ENCODE peak calls at places on chromosome 20, in ten cellular contexts. One of them, this sample, is unnamed.

GRCh38 chr20:17835941-17836861 is 132.4 kb downstream of the SNX5 start:
- DNase-seq in tibial artery: peak
- DNase-seq in heart left ventricle: peak
- DNase-seq in breast epithelium: no peak
- DNase-seq in heart right ventricle: peak
- DNase-seq in GM23338: no peak
- DNase-seq in left lung: no peak
- DNase-seq in ovary: peak
- DNase-seq in left ventricle myocardium inferior: peak
- DNase-seq in fibroblast of lung: peak
- DNase-seq in this sample: peak

GRCh38 chr20:61842011-61842410 is 223.7 kb downstream of the TAF4 start:
- DNase-seq in heart right ventricle: no peak
- DNase-seq in GM23338: no peak
- DNase-seq in tibial artery: no peak
- DNase-seq in heart left ventricle: no peak
- DNase-seq in left ventricle myocardium inferior: no peak
- DNase-seq in ovary: no peak
- DNase-seq in breast epithelium: no peak
- DNase-seq in fibroblast of lung: no peak
- DNase-seq in left lung: peak
- DNase-seq in this sample: no peak

GRCh38 chr20:2768632-2769015 is 31.8 kb downstream of the CPXM1 start:
- DNase-seq in left lung: no peak
- DNase-seq in heart left ventricle: no peak
- DNase-seq in tibial artery: no peak
- DNase-seq in GM23338: no peak
- DNase-seq in ovary: no peak
- DNase-seq in fibroblast of lung: no peak
- DNase-seq in breast epithelium: no peak
- DNase-seq in heart right ventricle: no peak
- DNase-seq in left ventricle myocardium inferior: no peak
- DNase-seq in this sample: no peak

GRCh38 chr20:13613917-13614316 is 24.8 kb downstream of the TASP1 start:
- DNase-seq in GM23338: no peak
- DNase-seq in tibial artery: no peak
- DNase-seq in left lung: no peak
- DNase-seq in heart right ventricle: no peak
- DNase-seq in breast epithelium: no peak
- DNase-seq in heart left ventricle: no peak
- DNase-seq in left ventricle myocardium inferior: no peak
- DNase-seq in fibroblast of lung: peak
- DNase-seq in ovary: no peak
- DNase-seq in this sample: no peak

GRCh38 chr20:22680031-22680740 is 95.8 kb upstream of the FOXA2 start:
- DNase-seq in left ventricle myocardium inferior: no peak
- DNase-seq in breast epithelium: no peak
- DNase-seq in fibroblast of lung: no peak
- DNase-seq in heart left ventricle: no peak
- DNase-seq in GM23338: no peak
- DNase-seq in tibial artery: no peak
- DNase-seq in left lung: no peak
- DNase-seq in ovary: no peak
- DNase-seq in heart right ventricle: no peak
- DNase-seq in this sample: no peak

GRCh38 chr20:20812141-20812540 is 99.7 kb upstream of the RALGAPA2 start:
- DNase-seq in ovary: peak
- DNase-seq in breast epithelium: no peak
- DNase-seq in tibial artery: no peak
- DNase-seq in heart right ventricle: no peak
- DNase-seq in left ventricle myocardium inferior: no peak
- DNase-seq in fibroblast of lung: no peak
- DNase-seq in heart left ventricle: no peak
- DNase-seq in left lung: no peak
- DNase-seq in GM23338: no peak
- DNase-seq in this sample: no peak

GRCh38 chr20:63106108-63106764 is 99.5 kb upstream of the BHLHE23 start:
- DNase-seq in GM23338: no peak
- DNase-seq in left lung: peak
- DNase-seq in tibial artery: peak
- DNase-seq in fibroblast of lung: peak
- DNase-seq in heart left ventricle: peak
- DNase-seq in left ventricle myocardium inferior: peak
- DNase-seq in heart right ventricle: peak
- DNase-seq in breast epithelium: no peak
- DNase-seq in ovary: no peak
- DNase-seq in this sample: no peak

GRCh38 chr20:47392015-47392720 is 35.7 kb upstream of the ZMYND8 start:
- DNase-seq in heart right ventricle: no peak
- DNase-seq in GM23338: peak
- DNase-seq in left ventricle myocardium inferior: peak
- DNase-seq in ovary: no peak
- DNase-seq in tibial artery: no peak
- DNase-seq in breast epithelium: no peak
- DNase-seq in fibroblast of lung: peak
- DNase-seq in left lung: no peak
- DNase-seq in heart left ventricle: no peak
- DNase-seq in this sample: peak

GRCh38 chr20:48919882-48920526 is 1.5 kb upstream of the ARFGEF2 start:
- DNase-seq in fibroblast of lung: no peak
- DNase-seq in left ventricle myocardium inferior: no peak
- DNase-seq in heart left ventricle: no peak
- DNase-seq in tibial artery: no peak
- DNase-seq in GM23338: no peak
- DNase-seq in breast epithelium: no peak
- DNase-seq in ovary: no peak
- DNase-seq in heart right ventricle: no peak
- DNase-seq in left lung: no peak
- DNase-seq in this sample: no peak

GRCh38 chr20:48923149-48923718 is 1.7 kb downstream of the ARFGEF2 start:
- DNase-seq in ovary: no peak
- DNase-seq in fibroblast of lung: no peak
- DNase-seq in GM23338: no peak
- DNase-seq in left lung: no peak
- DNase-seq in tibial artery: no peak
- DNase-seq in left ventricle myocardium inferior: no peak
- DNase-seq in breast epithelium: no peak
- DNase-seq in heart right ventricle: no peak
- DNase-seq in heart left ventricle: no peak
- DNase-seq in this sample: no peak

GRCh38 chr20:48921883-48922867 is 664 bp downstream of the ARFGEF2 start:
- DNase-seq in ovary: no peak
- DNase-seq in left ventricle myocardium inferior: peak
- DNase-seq in breast epithelium: peak
- DNase-seq in heart left ventricle: peak
- DNase-seq in left lung: peak
- DNase-seq in fibroblast of lung: peak
- DNase-seq in GM23338: peak
- DNase-seq in heart right ventricle: peak
- DNase-seq in tibial artery: no peak
- DNase-seq in this sample: no peak

GRCh38 chr20:48920527-48921167 is 864 bp upstream of the ARFGEF2 start:
- DNase-seq in tibial artery: no peak
- DNase-seq in fibroblast of lung: no peak
- DNase-seq in heart left ventricle: no peak
- DNase-seq in breast epithelium: no peak
- DNase-seq in left ventricle myocardium inferior: no peak
- DNase-seq in left lung: no peak
- DNase-seq in GM23338: no peak
- DNase-seq in ovary: no peak
- DNase-seq in heart right ventricle: peak
- DNase-seq in this sample: no peak

GRCh38 chr20:48921168-48921882 is at the start of gene ARFGEF2:
- DNase-seq in GM23338: peak
- DNase-seq in ovary: peak
- DNase-seq in left ventricle myocardium inferior: peak
- DNase-seq in heart left ventricle: peak
- DNase-seq in breast epithelium: peak
- DNase-seq in left lung: peak
- DNase-seq in fibroblast of lung: peak
- DNase-seq in tibial artery: peak
- DNase-seq in heart right ventricle: peak
- DNase-seq in this sample: peak
- TF ChIP-seq CTCF in GM23338: no peak
- TF ChIP-seq CTCF in ovary: no peak
- TF ChIP-seq CTCF in left ventricle myocardium inferior: peak
- TF ChIP-seq CTCF in heart left ventricle: no peak
- TF ChIP-seq CTCF in breast epithelium: peak
- TF ChIP-seq CTCF in left lung: no peak
- TF ChIP-seq CTCF in fibroblast of lung: no peak
- TF ChIP-seq CTCF in tibial artery: no peak
- TF ChIP-seq CTCF in heart right ventricle: no peak
- TF ChIP-seq CTCF in this sample: no peak

DNA sequence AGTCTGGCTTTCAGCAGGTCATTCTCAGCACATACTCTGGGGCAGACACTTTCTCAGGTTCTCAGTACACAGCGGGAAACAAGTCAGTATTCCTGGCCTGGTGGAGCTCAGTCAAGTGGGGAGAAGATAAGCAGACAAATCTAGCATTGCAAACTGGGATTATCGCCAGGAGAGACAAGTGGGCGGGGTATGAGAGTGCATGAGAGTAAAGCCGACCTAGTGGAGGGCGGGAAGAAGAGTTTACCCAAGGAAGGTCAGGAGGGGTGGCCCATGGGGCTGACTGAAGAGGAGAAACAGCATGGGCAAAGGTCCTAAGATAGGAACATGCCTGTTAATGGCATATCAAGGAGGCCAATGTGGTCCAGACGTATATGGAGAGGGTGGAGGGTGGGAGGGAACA is 12.3 kb upstream of the CSNK2A1 start:
- DNase-seq in left ventricle myocardium inferior: peak
- DNase-seq in ovary: no peak
- DNase-seq in breast epithelium: no peak
- DNase-seq in GM23338: no peak
- DNase-seq in fibroblast of lung: peak
- DNase-seq in heart right ventricle: no peak
- DNase-seq in left lung: no peak
- DNase-seq in tibial artery: no peak
- DNase-seq in heart left ventricle: peak
- DNase-seq in this sample: no peak
- H3K27ac ChIP-seq in left ventricle myocardium inferior: peak
- H3K27ac ChIP-seq in ovary: no peak
- H3K27ac ChIP-seq in breast epithelium: no peak
- H3K27ac ChIP-seq in GM23338: no peak
- H3K27ac ChIP-seq in fibroblast of lung: no peak
- H3K27ac ChIP-seq in heart right ventricle: no peak
- H3K27ac ChIP-seq in left lung: no peak
- H3K27ac ChIP-seq in tibial artery: no peak
- H3K27ac ChIP-seq in heart left ventricle: peak
- H3K27ac ChIP-seq in this sample: no peak

GRCh38 chr20:33079267-33079666 is at the start of gene BPIFB4:
- DNase-seq in breast epithelium: no peak
- DNase-seq in heart right ventricle: no peak
- DNase-seq in tibial artery: no peak
- DNase-seq in heart left ventricle: no peak
- DNase-seq in GM23338: no peak
- DNase-seq in ovary: no peak
- DNase-seq in fibroblast of lung: peak
- DNase-seq in left lung: no peak
- DNase-seq in left ventricle myocardium inferior: no peak
- DNase-seq in this sample: no peak

GRCh38 chr20:33075281-33075680 is 4.2 kb upstream of the BPIFB4 start:
- DNase-seq in heart left ventricle: no peak
- DNase-seq in ovary: no peak
- DNase-seq in GM23338: no peak
- DNase-seq in left lung: no peak
- DNase-seq in tibial artery: no peak
- DNase-seq in left ventricle myocardium inferior: no peak
- DNase-seq in fibroblast of lung: no peak
- DNase-seq in heart right ventricle: no peak
- DNase-seq in breast epithelium: no peak
- DNase-seq in this sample: no peak

GRCh38 chr20:33072813-33073212 is 6.6 kb upstream of the BPIFB4 start:
- DNase-seq in breast epithelium: no peak
- DNase-seq in left ventricle myocardium inferior: no peak
- DNase-seq in fibroblast of lung: no peak
- DNase-seq in GM23338: no peak
- DNase-seq in left lung: no peak
- DNase-seq in heart right ventricle: no peak
- DNase-seq in tibial artery: no peak
- DNase-seq in heart left ventricle: no peak
- DNase-seq in ovary: no peak
- DNase-seq in this sample: no peak

GRCh38 chr20:33074675-33075074 is 4.8 kb upstream of the BPIFB4 start:
- DNase-seq in heart left ventricle: no peak
- DNase-seq in left lung: no peak
- DNase-seq in tibial artery: no peak
- DNase-seq in fibroblast of lung: no peak
- DNase-seq in breast epithelium: no peak
- DNase-seq in GM23338: no peak
- DNase-seq in ovary: no peak
- DNase-seq in heart right ventricle: no peak
- DNase-seq in left ventricle myocardium inferior: no peak
- DNase-seq in this sample: no peak

DNA sequence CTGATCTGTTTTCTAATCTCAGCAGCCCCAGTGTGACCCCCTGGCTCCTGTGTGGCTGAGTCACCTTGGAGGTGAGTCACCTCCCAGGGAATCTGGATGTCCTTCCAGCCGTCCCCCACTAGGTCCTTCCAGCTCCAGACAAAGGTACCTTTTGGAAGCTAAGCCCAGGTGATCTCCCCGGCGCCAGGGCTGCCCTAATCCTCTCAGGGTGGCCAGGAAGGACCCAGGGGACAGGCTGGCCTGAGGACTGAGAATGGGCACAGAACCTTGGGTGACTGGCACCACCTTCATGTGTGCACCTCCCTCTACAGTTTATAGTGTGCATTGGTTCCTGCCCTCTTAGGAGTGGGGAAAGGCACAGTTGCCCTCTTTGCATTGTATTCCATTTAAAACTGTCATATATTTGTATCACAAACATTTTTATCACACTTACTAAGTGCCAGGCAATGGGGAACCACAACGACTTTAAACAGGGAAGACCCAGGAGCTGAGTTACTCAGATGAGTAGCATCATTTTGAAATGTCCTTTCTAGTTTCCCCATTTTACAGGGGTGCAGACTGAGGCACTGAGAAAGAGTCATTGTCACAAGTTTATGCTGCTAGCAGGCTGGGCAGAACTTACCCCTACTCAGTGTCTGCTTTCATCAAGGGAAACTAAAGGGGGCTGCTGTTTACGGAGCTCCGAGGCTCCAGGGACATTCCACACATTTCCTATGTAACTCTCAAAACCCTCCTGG is 2.6 kb upstream of the BPIFB4 start:
- DNase-seq in heart left ventricle: no peak
- DNase-seq in left ventricle myocardium inferior: no peak
- DNase-seq in tibial artery: no peak
- DNase-seq in fibroblast of lung: no peak
- DNase-seq in GM23338: peak
- DNase-seq in breast epithelium: no peak
- DNase-seq in heart right ventricle: no peak
- DNase-seq in ovary: no peak
- DNase-seq in left lung: no peak
- DNase-seq in this sample: no peak
- TF ChIP-seq CTCF in heart left ventricle: no peak
- TF ChIP-seq CTCF in left ventricle myocardium inferior: peak
- TF ChIP-seq CTCF in tibial artery: no peak
- TF ChIP-seq CTCF in fibroblast of lung: peak
- TF ChIP-seq CTCF in GM23338: peak
- TF ChIP-seq CTCF in breast epithelium: peak
- TF ChIP-seq CTCF in heart right ventricle: peak
- TF ChIP-seq CTCF in ovary: no peak
- TF ChIP-seq CTCF in left lung: no peak
- TF ChIP-seq CTCF in this sample: peak

GRCh38 chr20:43954704-43955243 is 40.1 kb downstream of the TOX2 start:
- DNase-seq in heart left ventricle: no peak
- DNase-seq in fibroblast of lung: no peak
- DNase-seq in left lung: no peak
- DNase-seq in breast epithelium: no peak
- DNase-seq in heart right ventricle: no peak
- DNase-seq in ovary: no peak
- DNase-seq in GM23338: no peak
- DNase-seq in left ventricle myocardium inferior: no peak
- DNase-seq in tibial artery: no peak
- DNase-seq in this sample: no peak
- H3K27ac ChIP-seq in heart left ventricle: no peak
- H3K27ac ChIP-seq in fibroblast of lung: peak
- H3K27ac ChIP-seq in left lung: peak
- H3K27ac ChIP-seq in breast epithelium: no peak
- H3K27ac ChIP-seq in heart right ventricle: no peak
- H3K27ac ChIP-seq in ovary: no peak
- H3K27ac ChIP-seq in GM23338: no peak
- H3K27ac ChIP-seq in left ventricle myocardium inferior: no peak
- H3K27ac ChIP-seq in tibial artery: no peak
- H3K27ac ChIP-seq in this sample: peak

This sample was measured in AG04450.